ENCODE peak calls at places on chromosome 20, in nine cellular contexts. One of them, this sample, is unnamed.

GRCh38 chr20:44914924-44915323 is 5.1 kb downstream of the PABPC1L start:
- DNase-seq in CD4-positive, alpha-beta memory T cell: no peak
- DNase-seq in cardiac muscle cell: no peak
- DNase-seq in CD8-positive, alpha-beta T cell: no peak
- DNase-seq in OCI-LY7: no peak
- DNase-seq in MM.1S: no peak
- DNase-seq in sigmoid colon: no peak
- DNase-seq in aorta: no peak
- DNase-seq in transverse colon: no peak
- DNase-seq in this sample: no peak

GRCh38 chr20:49832632-49833327 is 20.2 kb downstream of the SLC9A8 start:
- DNase-seq in CD4-positive, alpha-beta memory T cell: no peak
- DNase-seq in cardiac muscle cell: no peak
- DNase-seq in CD8-positive, alpha-beta T cell: no peak
- DNase-seq in OCI-LY7: peak
- DNase-seq in MM.1S: no peak
- DNase-seq in sigmoid colon: no peak
- DNase-seq in aorta: no peak
- DNase-seq in transverse colon: no peak
- DNase-seq in this sample: no peak

GRCh38 chr20:53834044-53834442 is 236.4 kb downstream of the BCAS1 start:
- DNase-seq in CD4-positive, alpha-beta memory T cell: no peak
- DNase-seq in cardiac muscle cell: no peak
- DNase-seq in CD8-positive, alpha-beta T cell: no peak
- DNase-seq in OCI-LY7: peak
- DNase-seq in MM.1S: no peak
- DNase-seq in sigmoid colon: no peak
- DNase-seq in aorta: no peak
- DNase-seq in transverse colon: no peak
- DNase-seq in this sample: no peak

GRCh38 chr20:47370214-47370613 is 13.7 kb upstream of the ZMYND8 start:
- DNase-seq in CD4-positive, alpha-beta memory T cell: no peak
- DNase-seq in cardiac muscle cell: no peak
- DNase-seq in CD8-positive, alpha-beta T cell: no peak
- DNase-seq in OCI-LY7: no peak
- DNase-seq in MM.1S: no peak
- DNase-seq in sigmoid colon: no peak
- DNase-seq in aorta: no peak
- DNase-seq in transverse colon: no peak
- DNase-seq in this sample: no peak

GRCh38 chr20:50029697-50030428 is 47.1 kb downstream of the SNAI1 start:
- DNase-seq in CD4-positive, alpha-beta memory T cell: no peak
- DNase-seq in cardiac muscle cell: no peak
- DNase-seq in CD8-positive, alpha-beta T cell: no peak
- DNase-seq in OCI-LY7: no peak
- DNase-seq in MM.1S: no peak
- DNase-seq in sigmoid colon: peak
- DNase-seq in aorta: peak
- DNase-seq in transverse colon: peak
- DNase-seq in this sample: peak

GRCh38 chr20:33650111-33650752 is 11.9 kb upstream of the C20orf144 start:
- DNase-seq in CD4-positive, alpha-beta memory T cell: no peak
- DNase-seq in cardiac muscle cell: no peak
- DNase-seq in CD8-positive, alpha-beta T cell: no peak
- DNase-seq in OCI-LY7: no peak
- DNase-seq in MM.1S: no peak
- DNase-seq in sigmoid colon: peak
- DNase-seq in aorta: no peak
- DNase-seq in transverse colon: no peak
- DNase-seq in this sample: peak

GRCh38 chr20:43925786-43926185 is 11.1 kb downstream of the TOX2 start:
- DNase-seq in CD4-positive, alpha-beta memory T cell: no peak
- DNase-seq in cardiac muscle cell: no peak
- DNase-seq in CD8-positive, alpha-beta T cell: peak
- DNase-seq in OCI-LY7: no peak
- DNase-seq in MM.1S: no peak
- DNase-seq in sigmoid colon: no peak
- DNase-seq in aorta: peak
- DNase-seq in transverse colon: peak
- DNase-seq in this sample: peak

GRCh38 chr20:57264151-57264792 is 2.2 kb downstream of the BMP7 start:
- DNase-seq in CD4-positive, alpha-beta memory T cell: no peak
- DNase-seq in cardiac muscle cell: peak
- DNase-seq in CD8-positive, alpha-beta T cell: no peak
- DNase-seq in OCI-LY7: no peak
- DNase-seq in MM.1S: no peak
- DNase-seq in sigmoid colon: no peak
- DNase-seq in aorta: no peak
- DNase-seq in transverse colon: no peak
- DNase-seq in this sample: no peak

GRCh38 chr20:24955045-24955444 is 6.0 kb downstream of the CST7 start:
- DNase-seq in CD4-positive, alpha-beta memory T cell: peak
- DNase-seq in cardiac muscle cell: no peak
- DNase-seq in CD8-positive, alpha-beta T cell: no peak
- DNase-seq in OCI-LY7: peak
- DNase-seq in MM.1S: peak
- DNase-seq in sigmoid colon: peak
- DNase-seq in aorta: peak
- DNase-seq in transverse colon: no peak
- DNase-seq in this sample: no peak

GRCh38 chr20:21516861-21517565 is 3.1 kb upstream of the NKX2-2 start:
- DNase-seq in CD4-positive, alpha-beta memory T cell: no peak
- DNase-seq in cardiac muscle cell: no peak
- DNase-seq in CD8-positive, alpha-beta T cell: no peak
- DNase-seq in OCI-LY7: no peak
- DNase-seq in MM.1S: no peak
- DNase-seq in sigmoid colon: no peak
- DNase-seq in aorta: no peak
- DNase-seq in transverse colon: no peak
- DNase-seq in this sample: no peak

GRCh38 chr20:34560141-34560523 is 1.6 kb downstream of the MAP1LC3A start:
- DNase-seq in CD4-positive, alpha-beta memory T cell: no peak
- DNase-seq in cardiac muscle cell: no peak
- DNase-seq in CD8-positive, alpha-beta T cell: no peak
- DNase-seq in OCI-LY7: no peak
- DNase-seq in MM.1S: no peak
- DNase-seq in sigmoid colon: no peak
- DNase-seq in aorta: no peak
- DNase-seq in transverse colon: no peak
- DNase-seq in this sample: no peak

GRCh38 chr20:2800590-2801458 is at the start of gene CPXM1:
- DNase-seq in CD4-positive, alpha-beta memory T cell: no peak
- DNase-seq in cardiac muscle cell: peak
- DNase-seq in CD8-positive, alpha-beta T cell: no peak
- DNase-seq in OCI-LY7: no peak
- DNase-seq in MM.1S: no peak
- DNase-seq in sigmoid colon: no peak
- DNase-seq in aorta: no peak
- DNase-seq in transverse colon: no peak
- DNase-seq in this sample: no peak

GRCh38 chr20:46601603-46602122 is 49.6 kb downstream of the SLC13A3 start:
- DNase-seq in CD4-positive, alpha-beta memory T cell: no peak
- DNase-seq in cardiac muscle cell: no peak
- DNase-seq in CD8-positive, alpha-beta T cell: no peak
- DNase-seq in OCI-LY7: no peak
- DNase-seq in MM.1S: no peak
- DNase-seq in sigmoid colon: no peak
- DNase-seq in aorta: no peak
- DNase-seq in transverse colon: no peak
- DNase-seq in this sample: no peak

GRCh38 chr20:37296371-37296770 is 6.9 kb downstream of the MANBAL start:
- DNase-seq in CD4-positive, alpha-beta memory T cell: no peak
- DNase-seq in cardiac muscle cell: no peak
- DNase-seq in CD8-positive, alpha-beta T cell: no peak
- DNase-seq in OCI-LY7: peak
- DNase-seq in MM.1S: no peak
- DNase-seq in sigmoid colon: no peak
- DNase-seq in aorta: no peak
- DNase-seq in transverse colon: no peak
- DNase-seq in this sample: no peak

GRCh38 chr20:62339647-62340062 is 27.5 kb downstream of the LAMA5 start:
- DNase-seq in CD4-positive, alpha-beta memory T cell: no peak
- DNase-seq in cardiac muscle cell: no peak
- DNase-seq in CD8-positive, alpha-beta T cell: no peak
- DNase-seq in OCI-LY7: peak
- DNase-seq in MM.1S: peak
- DNase-seq in sigmoid colon: no peak
- DNase-seq in aorta: no peak
- DNase-seq in transverse colon: peak
- DNase-seq in this sample: no peak
- H3K4me3 ChIP-seq in CD4-positive, alpha-beta memory T cell: no peak
- H3K4me3 ChIP-seq in cardiac muscle cell: no peak
- H3K4me3 ChIP-seq in CD8-positive, alpha-beta T cell: no peak
- H3K4me3 ChIP-seq in OCI-LY7: peak
- H3K4me3 ChIP-seq in MM.1S: peak
- H3K4me3 ChIP-seq in sigmoid colon: no peak
- H3K4me3 ChIP-seq in aorta: no peak
- H3K4me3 ChIP-seq in transverse colon: no peak
- H3K4me3 ChIP-seq in this sample: no peak

GRCh38 chr20:13356591-13356990 is 135.5 kb downstream of the ISM1 start:
- DNase-seq in CD4-positive, alpha-beta memory T cell: no peak
- DNase-seq in cardiac muscle cell: no peak
- DNase-seq in CD8-positive, alpha-beta T cell: no peak
- DNase-seq in OCI-LY7: no peak
- DNase-seq in MM.1S: no peak
- DNase-seq in sigmoid colon: no peak
- DNase-seq in aorta: no peak
- DNase-seq in transverse colon: no peak
- DNase-seq in this sample: no peak
- H3K27ac ChIP-seq in CD4-positive, alpha-beta memory T cell: no peak
- H3K27ac ChIP-seq in cardiac muscle cell: no peak
- H3K27ac ChIP-seq in CD8-positive, alpha-beta T cell: no peak
- H3K27ac ChIP-seq in OCI-LY7: no peak
- H3K27ac ChIP-seq in MM.1S: no peak
- H3K27ac ChIP-seq in sigmoid colon: peak
- H3K27ac ChIP-seq in aorta: no peak
- H3K27ac ChIP-seq in transverse colon: no peak
- H3K27ac ChIP-seq in this sample: peak

GRCh38 chr20:58695895-58696375 is 3.3 kb downstream of the NPEPL1 start:
- DNase-seq in CD4-positive, alpha-beta memory T cell: no peak
- DNase-seq in cardiac muscle cell: no peak
- DNase-seq in CD8-positive, alpha-beta T cell: no peak
- DNase-seq in OCI-LY7: no peak
- DNase-seq in MM.1S: no peak
- DNase-seq in sigmoid colon: peak
- DNase-seq in aorta: no peak
- DNase-seq in transverse colon: no peak
- DNase-seq in this sample: no peak

GRCh38 chr20:58693226-58694006 is 816 bp downstream of the NPEPL1 start:
- DNase-seq in CD4-positive, alpha-beta memory T cell: peak
- DNase-seq in cardiac muscle cell: peak
- DNase-seq in CD8-positive, alpha-beta T cell: no peak
- DNase-seq in OCI-LY7: no peak
- DNase-seq in MM.1S: no peak
- DNase-seq in sigmoid colon: peak
- DNase-seq in aorta: peak
- DNase-seq in transverse colon: peak
- DNase-seq in this sample: no peak

GRCh38 chr20:58692579-58693225 is at the start of gene NPEPL1:
- DNase-seq in CD4-positive, alpha-beta memory T cell: peak
- DNase-seq in cardiac muscle cell: peak
- DNase-seq in CD8-positive, alpha-beta T cell: peak
- DNase-seq in OCI-LY7: peak
- DNase-seq in MM.1S: peak
- DNase-seq in sigmoid colon: peak
- DNase-seq in aorta: peak
- DNase-seq in transverse colon: peak
- DNase-seq in this sample: no peak

GRCh38 chr20:58695084-58695722 is 2.6 kb downstream of the NPEPL1 start:
- DNase-seq in CD4-positive, alpha-beta memory T cell: no peak
- DNase-seq in cardiac muscle cell: peak
- DNase-seq in CD8-positive, alpha-beta T cell: no peak
- DNase-seq in OCI-LY7: no peak
- DNase-seq in MM.1S: no peak
- DNase-seq in sigmoid colon: no peak
- DNase-seq in aorta: no peak
- DNase-seq in transverse colon: no peak
- DNase-seq in this sample: no peak

GRCh38 chr20:58694241-58695083 is 1.9 kb downstream of the NPEPL1 start:
- DNase-seq in CD4-positive, alpha-beta memory T cell: no peak
- DNase-seq in cardiac muscle cell: no peak
- DNase-seq in CD8-positive, alpha-beta T cell: no peak
- DNase-seq in OCI-LY7: no peak
- DNase-seq in MM.1S: no peak
- DNase-seq in sigmoid colon: peak
- DNase-seq in aorta: no peak
- DNase-seq in transverse colon: no peak
- DNase-seq in this sample: no peak
- H3K4me3 ChIP-seq in CD4-positive, alpha-beta memory T cell: no peak
- H3K4me3 ChIP-seq in cardiac muscle cell: no peak
- H3K4me3 ChIP-seq in CD8-positive, alpha-beta T cell: no peak
- H3K4me3 ChIP-seq in OCI-LY7: no peak
- H3K4me3 ChIP-seq in MM.1S: no peak
- H3K4me3 ChIP-seq in sigmoid colon: no peak
- H3K4me3 ChIP-seq in aorta: no peak
- H3K4me3 ChIP-seq in transverse colon: no peak
- H3K4me3 ChIP-seq in this sample: no peak

GRCh38 chr20:42706762-42707161 is 482.9 kb downstream of the PTPRT start:
- DNase-seq in CD4-positive, alpha-beta memory T cell: no peak
- DNase-seq in cardiac muscle cell: no peak
- DNase-seq in CD8-positive, alpha-beta T cell: no peak
- DNase-seq in OCI-LY7: no peak
- DNase-seq in MM.1S: no peak
- DNase-seq in sigmoid colon: peak
- DNase-seq in aorta: no peak
- DNase-seq in transverse colon: no peak
- DNase-seq in this sample: no peak
- H3K27ac ChIP-seq in CD4-positive, alpha-beta memory T cell: no peak
- H3K27ac ChIP-seq in cardiac muscle cell: no peak
- H3K27ac ChIP-seq in CD8-positive, alpha-beta T cell: no peak
- H3K27ac ChIP-seq in OCI-LY7: no peak
- H3K27ac ChIP-seq in MM.1S: no peak
- H3K27ac ChIP-seq in sigmoid colon: peak
- H3K27ac ChIP-seq in aorta: no peak
- H3K27ac ChIP-seq in transverse colon: no peak
- H3K27ac ChIP-seq in this sample: no peak

GRCh38 chr20:51384854-51385253 is 157.7 kb downstream of the NFATC2 start:
- DNase-seq in CD4-positive, alpha-beta memory T cell: no peak
- DNase-seq in cardiac muscle cell: no peak
- DNase-seq in CD8-positive, alpha-beta T cell: no peak
- DNase-seq in OCI-LY7: no peak
- DNase-seq in MM.1S: no peak
- DNase-seq in sigmoid colon: peak
- DNase-seq in aorta: no peak
- DNase-seq in transverse colon: no peak
- DNase-seq in this sample: no peak
- H3K4me3 ChIP-seq in CD4-positive, alpha-beta memory T cell: no peak
- H3K4me3 ChIP-seq in cardiac muscle cell: no peak
- H3K4me3 ChIP-seq in CD8-positive, alpha-beta T cell: no peak
- H3K4me3 ChIP-seq in OCI-LY7: peak
- H3K4me3 ChIP-seq in MM.1S: no peak
- H3K4me3 ChIP-seq in sigmoid colon: no peak
- H3K4me3 ChIP-seq in aorta: no peak
- H3K4me3 ChIP-seq in transverse colon: no peak
- H3K4me3 ChIP-seq in this sample: no peak

GRCh38 chr20:31836853-31837608 is 8.4 kb downstream of the FOXS1 start:
- DNase-seq in CD4-positive, alpha-beta memory T cell: no peak
- DNase-seq in cardiac muscle cell: no peak
- DNase-seq in CD8-positive, alpha-beta T cell: no peak
- DNase-seq in OCI-LY7: no peak
- DNase-seq in MM.1S: no peak
- DNase-seq in sigmoid colon: peak
- DNase-seq in aorta: no peak
- DNase-seq in transverse colon: no peak
- DNase-seq in this sample: peak
- H3K27ac ChIP-seq in CD4-positive, alpha-beta memory T cell: no peak
- H3K27ac ChIP-seq in cardiac muscle cell: no peak
- H3K27ac ChIP-seq in CD8-positive, alpha-beta T cell: no peak
- H3K27ac ChIP-seq in OCI-LY7: no peak
- H3K27ac ChIP-seq in MM.1S: no peak
- H3K27ac ChIP-seq in sigmoid colon: no peak
- H3K27ac ChIP-seq in aorta: no peak
- H3K27ac ChIP-seq in transverse colon: no peak
- H3K27ac ChIP-seq in this sample: peak